ENCODE peak calls at places on chromosomes 5 and 9, in six cellular contexts. P is H9, Z is mesenchymal stem cell, A is trophoblast cell, X is H1, U is neuronal stem cell. Q is an unnamed sample.

GRCh38 chr5:39633057-39633456 is 208.3 kb upstream of the DAB2 start:
- DNase-seq in X (no peak), P (no peak), A (no peak), U (no peak), Z (no peak), Q (no peak)

GRCh38 chr9:98491231-98491651 is 217.5 kb downstream of the GABBR2 start:
- DNase-seq in X (no peak), U (no peak), Z (no peak), P (no peak), A (no peak), Q (no peak)

GRCh38 chr5:133393776-133394476 is 218.4 kb downstream of the FSTL4 start:
- DNase-seq in Z (no peak), U (no peak), P (peak; percentile 10), X (no peak), A (no peak), Q (no peak)

GRCh38 chr5:111627862-111628261 is 115.5 kb upstream of the STARD4 start:
- DNase-seq in P (no peak), U (no peak), A (no peak), X (no peak), Z (no peak), Q (no peak)

GRCh38 chr9:121955649-121956048 is 137.5 kb downstream of the TTLL11 start:
- DNase-seq in X (no peak), A (peak; percentile 12), Z (no peak), U (no peak), P (no peak), Q (no peak)

GRCh38 chr5:1315709-1316587 is 21.1 kb upstream of the TERT start:
- DNase-seq in Z (no peak), A (no peak), U (no peak), X (no peak), P (peak; percentile 78), Q (no peak)

GRCh38 chr5:61625682-61626620 is 293.9 kb downstream of the ZSWIM6 start:
- DNase-seq in Z (peak; percentile 62), P (peak; percentile 79), A (peak; percentile 65), X (peak; percentile 29), U (peak; percentile 40), Q (peak; percentile 11)

GRCh38 chr9:99793528-99793927 is 28.2 kb upstream of the NR4A3 start:
- DNase-seq in Z (no peak), U (no peak), P (no peak), X (no peak), A (no peak), Q (no peak)

GRCh38 chr9:27664136-27664819 is 91.0 kb upstream of the C9orf72 start:
- DNase-seq in P (peak; percentile 31), A (no peak), U (no peak), X (no peak), Z (no peak), Q (no peak)

GRCh38 chr5:168898261-168898911 is 319.2 kb upstream of the PANK3 start:
- DNase-seq in A (no peak), U (no peak), X (no peak), P (no peak), Z (no peak), Q (no peak)

GRCh38 chr5:139658501-139658927 is 10.4 kb downstream of the CXXC5 start:
- DNase-seq in X (no peak), U (no peak), A (no peak), P (no peak), Z (peak; percentile 65), Q (peak; percentile 51)

GRCh38 chr5:127003798-127004495 is 26.4 kb downstream of the MARCHF3 start:
- DNase-seq in X (no peak), P (no peak), A (no peak), U (no peak), Z (no peak), Q (no peak)

GRCh38 chr5:155700333-155700732 is 626.6 kb upstream of the SGCD start:
- DNase-seq in P (peak; percentile 37), A (peak; percentile 1), U (no peak), X (no peak), Z (no peak), Q (no peak)

GRCh38 chr9:121830441-121831140 is 179.2 kb downstream of the DAB2IP start:
- DNase-seq in A (no peak), X (no peak), U (no peak), P (no peak), Z (no peak), Q (no peak)

GRCh38 chr9:137580209-137580957 is 1.7 kb upstream of the DPH7 start:
- DNase-seq in X (no peak), A (no peak), U (no peak), Z (no peak), P (peak; percentile 43), Q (no peak)
- H3K14ac ChIP-seq in X (no peak overlapping the region), A (no peak overlapping the region), U (no peak overlapping the region), Z (no peak overlapping the region), P (no peak overlapping the region), Q (no peak overlapping the region)

GRCh38 chr5:172746725-172747124 is 24.3 kb downstream of the DUSP1 start:
- DNase-seq in P (no peak), U (no peak), Z (peak; percentile 82), X (no peak), A (no peak), Q (no peak)

GRCh38 chr5:172743112-172743959 is 27.7 kb downstream of the DUSP1 start:
- DNase-seq in U (no peak), X (no peak), A (no peak), Z (peak; percentile 74), P (no peak), Q (no peak)

GRCh38 chr5:172745836-172746235 is 25.2 kb downstream of the DUSP1 start:
- DNase-seq in A (no peak), X (no peak), Z (no peak), U (no peak), P (no peak), Q (no peak)

GRCh38 chr5:172745406-172745805 is 25.6 kb downstream of the DUSP1 start:
- DNase-seq in A (no peak), X (no peak), Z (no peak), U (no peak), P (no peak), Q (no peak)

DNA sequence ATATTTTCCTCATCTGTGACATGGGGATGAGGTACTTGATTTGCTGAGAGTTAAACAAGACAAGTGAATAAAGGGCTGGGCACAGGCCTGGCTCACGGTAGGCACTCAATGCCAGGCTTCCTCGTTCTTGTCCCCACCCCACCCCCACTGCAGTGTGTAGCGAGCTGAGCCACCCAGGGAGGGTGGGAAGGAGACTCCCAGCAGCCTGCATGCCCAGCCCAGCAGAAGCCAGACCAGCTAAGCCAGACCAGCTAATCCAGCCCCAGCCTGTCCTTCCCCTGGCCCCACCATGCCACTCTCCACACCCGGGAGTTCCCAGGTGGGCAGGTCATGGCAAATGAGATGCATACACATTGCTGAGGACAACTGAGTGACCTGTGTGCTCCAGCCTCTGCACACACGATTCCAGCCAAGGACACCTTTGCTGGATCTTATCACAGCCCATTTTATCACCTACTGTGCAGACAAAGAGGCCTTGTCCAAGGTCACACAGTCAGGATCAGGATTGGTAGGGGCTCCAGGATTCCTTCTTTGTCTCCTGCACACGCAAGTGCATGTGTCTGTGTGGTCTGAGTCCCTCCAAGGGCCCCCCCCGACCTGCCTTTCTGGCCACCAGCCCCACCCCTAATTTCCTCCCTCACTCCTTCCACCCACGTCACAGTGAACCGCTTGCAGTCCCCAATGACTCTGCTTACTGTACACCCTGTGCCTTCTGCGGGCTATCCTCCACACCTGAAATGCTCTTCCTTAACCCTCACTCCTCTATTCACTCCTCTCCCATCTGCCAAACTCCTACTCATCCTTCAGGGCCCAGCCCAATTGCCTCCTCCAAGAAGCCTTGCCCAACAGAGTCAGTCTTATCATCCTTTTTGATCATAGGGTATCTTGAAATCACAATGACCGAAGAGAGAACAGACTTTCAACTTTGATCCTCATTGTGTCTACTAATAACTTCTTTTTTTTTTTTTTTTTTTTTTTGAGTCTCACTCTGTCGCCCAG is 26.6 kb downstream of the DUSP1 start:
- DNase-seq in A (no peak), Z (no peak), P (no peak), X (no peak), U (no peak), Q (no peak)
- H3K14ac ChIP-seq in A (no peak overlapping the region), Z (no peak overlapping the region), P (no peak overlapping the region), X (peak overlapping the region; percentile 70), U (no peak overlapping the region), Q (no peak overlapping the region)

GRCh38 chr5:80540691-80541090 is 29.4 kb downstream of the ANKRD34B start:
- DNase-seq in A (peak; percentile 44), Z (no peak), U (no peak), P (no peak), X (no peak), Q (no peak)
- H3K14ac ChIP-seq in A (no peak overlapping the region), Z (no peak overlapping the region), U (no peak overlapping the region), P (no peak overlapping the region), X (no peak overlapping the region), Q (no peak overlapping the region)

GRCh38 chr5:35205606-35206005 is 24.7 kb downstream of the PRLR start:
- DNase-seq in Z (no peak), A (peak; percentile 86), U (no peak), X (no peak), P (no peak), Q (no peak)
- H3K14ac ChIP-seq in Z (no peak overlapping the region), A (no peak overlapping the region), U (no peak overlapping the region), X (no peak overlapping the region), P (no peak overlapping the region), Q (no peak overlapping the region)

GRCh38 chr9:138105123-138105415 is 227.5 kb downstream of the CACNA1B start:
- DNase-seq in A (no peak), P (no peak), X (no peak), Z (no peak), U (no peak), Q (no peak)
- H3K14ac ChIP-seq in A (no peak overlapping the region), P (no peak overlapping the region), X (no peak overlapping the region), Z (no peak overlapping the region), U (peak overlapping the region; percentile 0), Q (no peak overlapping the region)

GRCh38 chr5:43219120-43219519 is 27.1 kb downstream of the NIM1K start:
- DNase-seq in U (no peak), X (no peak), P (no peak), A (no peak), Z (no peak), Q (no peak)

GRCh38 chr5:43213951-43214350 is 21.9 kb downstream of the NIM1K start:
- DNase-seq in P (no peak), Z (no peak), U (no peak), A (peak; percentile 97), X (no peak), Q (no peak)

GRCh38 chr5:43210570-43210969 is 18.5 kb downstream of the NIM1K start:
- DNase-seq in A (peak; percentile 23), Z (no peak), P (no peak), X (no peak), U (no peak), Q (no peak)

GRCh38 chr5:43216941-43217340 is 24.9 kb downstream of the NIM1K start:
- DNase-seq in Z (no peak), A (no peak), P (no peak), X (no peak), U (no peak), Q (no peak)

GRCh38 chr5:43215073-43215631 is 23.1 kb downstream of the NIM1K start:
- DNase-seq in A (peak; percentile 97), Z (peak; percentile 12), P (no peak), X (no peak), U (no peak), Q (no peak)
- H3K14ac ChIP-seq in A (no peak overlapping the region), Z (no peak overlapping the region), P (no peak overlapping the region), X (no peak overlapping the region), U (no peak overlapping the region), Q (no peak overlapping the region)

DNA sequence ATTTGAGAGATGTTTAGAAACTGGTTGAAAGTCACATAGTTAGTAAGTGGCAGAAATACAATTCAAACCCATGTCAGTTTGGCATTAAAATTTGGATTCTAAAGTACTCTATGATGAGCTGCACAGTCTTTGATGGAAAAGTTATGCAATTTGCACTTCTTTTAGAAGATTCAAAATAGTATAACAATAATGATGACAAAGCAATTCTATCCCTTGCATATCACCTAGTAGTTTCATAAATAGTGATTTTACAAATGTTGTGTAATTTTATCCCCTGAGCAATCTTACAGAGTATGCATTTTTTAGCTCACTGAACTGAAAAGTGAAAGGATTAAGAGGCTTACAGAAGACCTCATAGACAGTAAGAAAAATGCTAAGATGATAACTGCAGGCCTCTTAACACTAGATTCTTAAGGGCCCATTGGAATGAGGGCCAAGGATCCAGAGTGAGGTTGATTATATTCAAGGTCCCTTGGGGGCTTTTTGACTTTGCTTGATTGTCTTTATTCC is 3.7 kb downstream of the C5orf46 start:
- DNase-seq in X (no peak), Z (no peak), A (peak; percentile 66), U (no peak), P (no peak), Q (peak; percentile 3)
- H3K14ac ChIP-seq in X (no peak overlapping the region), Z (no peak overlapping the region), A (no peak overlapping the region), U (no peak overlapping the region), P (no peak overlapping the region), Q (no peak overlapping the region)